ENCODE peak calls at places on chromosome 2, in seven cellular contexts. E, J, L, H, O, G and T are unnamed samples. For H3K4me1 and H3K9me3, the result is how much of the 10 kb centered on the place peaks cover.

GRCh38 chr2:107712857-107713256 is 113.8 kb upstream of the RGPD4 start:
- DNase-seq in E (no peak), J (no peak), L (no peak), H (no peak), O (no peak), G (no peak), T (no peak)

GRCh38 chr2:239290618-239291504 is 110.0 kb downstream of the HDAC4 start:
- DNase-seq in E (no peak), J (no peak), L (no peak), H (peak), O (no peak), G (peak), T (peak)

GRCh38 chr2:55161295-55162210 is 70.5 kb downstream of the CLHC1 start:
- DNase-seq in E (no peak), J (no peak), L (peak), H (peak), O (no peak), G (no peak), T (no peak)

GRCh38 chr2:100291152-100291970 is 30.9 kb downstream of the LONRF2 start:
- DNase-seq in E (peak), J (peak), L (peak), H (peak), O (peak), G (no peak), T (no peak)

GRCh38 chr2:239238839-239239606 is 161.8 kb downstream of the HDAC4 start:
- DNase-seq in E (no peak), J (no peak), L (peak), H (no peak), O (no peak), G (no peak), T (no peak)

GRCh38 chr2:138124521-138124920 is 160.2 kb downstream of the HNMT start:
- DNase-seq in E (no peak), J (no peak), L (no peak), H (no peak), O (no peak), G (no peak), T (no peak)

GRCh38 chr2:178008636-178009289 is 63.8 kb downstream of the PDE11A start:
- DNase-seq in E (peak), J (peak), L (peak), H (no peak), O (no peak), G (no peak), T (peak)

GRCh38 chr2:58448065-58448507 is 207.0 kb upstream of the FANCL start:
- DNase-seq in E (peak), J (peak), L (peak), H (no peak), O (peak), G (no peak), T (peak)

GRCh38 chr2:234953116-234954031 is 1.6 kb downstream of the SH3BP4 start:
- DNase-seq in E (peak), J (no peak), L (no peak), H (peak), O (no peak), G (peak), T (no peak)

GRCh38 chr2:125935559-125935958 is 720.4 kb upstream of the GYPC start:
- DNase-seq in E (no peak), J (no peak), L (no peak), H (no peak), O (no peak), G (no peak), T (no peak)

GRCh38 chr2:29837925-29838324 is 83.5 kb downstream of the ALK start:
- DNase-seq in E (no peak), J (no peak), L (no peak), H (no peak), O (no peak), G (no peak), T (no peak)

GRCh38 chr2:88852753-88853402 is 161.4 kb downstream of the RPIA start:
- DNase-seq in E (no peak), J (no peak), L (no peak), H (no peak), O (no peak), G (no peak), T (no peak)

GRCh38 chr2:161843936-161844335 is 219.7 kb downstream of the SLC4A10 start:
- DNase-seq in E (no peak), J (no peak), L (no peak), H (no peak), O (no peak), G (no peak), T (no peak)

GRCh38 chr2:179239194-179239593 is 25.4 kb downstream of the SESTD1 start:
- DNase-seq in E (no peak), J (peak), L (no peak), H (no peak), O (no peak), G (no peak), T (no peak)

GRCh38 chr2:168699834-168700417 is 102.5 kb upstream of the NOSTRIN start:
- DNase-seq in E (peak), J (peak), L (peak), H (peak), O (no peak), G (no peak), T (peak)

GRCh38 chr2:96325038-96325883 is at the start of gene ITPRIPL1:
- DNase-seq in E (no peak), J (no peak), L (no peak), H (no peak), O (no peak), G (peak), T (no peak)

GRCh38 chr2:45789317-45789716 is 137.8 kb downstream of the PRKCE start:
- DNase-seq in E (no peak), J (no peak), L (no peak), H (no peak), O (no peak), G (no peak), T (no peak)

GRCh38 chr2:129880971-129881370 is 98.5 kb upstream of the RAB6C start:
- DNase-seq in E (no peak), J (no peak), L (peak), H (no peak), O (no peak), G (no peak), T (no peak)

GRCh38 chr2:227661019-227661726 is 5.4 kb upstream of the SCYGR5 start:
- DNase-seq in E (no peak), J (no peak), L (no peak), H (no peak), O (no peak), G (no peak), T (no peak)

GRCh38 chr2:128280901-128281321 is 37.8 kb downstream of the HS6ST1 start:
- DNase-seq in E (peak), J (no peak), L (peak), H (peak), O (no peak), G (peak), T (peak)

GRCh38 chr2:40432916-40433315 is 19.0 kb downstream of the SLC8A1 start:
- DNase-seq in E (no peak), J (no peak), L (no peak), H (no peak), O (no peak), G (no peak), T (no peak)

GRCh38 chr2:239304533-239305221 is 96.1 kb downstream of the HDAC4 start:
- DNase-seq in E (peak), J (no peak), L (peak), H (no peak), O (no peak), G (no peak), T (no peak)

GRCh38 chr2:208064220-208064951 is 39.1 kb upstream of the PLEKHM3 start:
- DNase-seq in E (no peak), J (peak), L (no peak), H (no peak), O (no peak), G (no peak), T (no peak)

GRCh38 chr2:113105047-113105446 is 22.4 kb upstream of the IL1RN start:
- DNase-seq in E (no peak), J (peak), L (no peak), H (no peak), O (peak), G (no peak), T (no peak)

GRCh38 chr2:70261501-70261900 is 3.6 kb downstream of the PCYOX1 start:
- DNase-seq in E (no peak), J (peak), L (no peak), H (no peak), O (no peak), G (no peak), T (no peak)

GRCh38 chr2:109129356-109129920 is 433 bp downstream of the SH3RF3 start:
- DNase-seq in E (peak), J (no peak), L (peak), H (peak), O (peak), G (no peak), T (peak)

GRCh38 chr2:23566236-23567142 is 181.5 kb downstream of the KLHL29 start:
- DNase-seq in E (no peak), J (peak), L (no peak), H (no peak), O (peak), G (no peak), T (no peak)

GRCh38 chr2:216049452-216049851 is 32.2 kb downstream of the PECR start:
- DNase-seq in E (no peak), J (no peak), L (no peak), H (no peak), O (no peak), G (no peak), T (no peak)

GRCh38 chr2:128611421-128612320 is 293.0 kb upstream of the HS6ST1 start:
- DNase-seq in E (no peak), J (no peak), L (no peak), H (peak), O (no peak), G (peak), T (peak)

GRCh38 chr2:2843969-2844548 is 513.0 kb upstream of the MYT1L start:
- DNase-seq in E (no peak), J (no peak), L (no peak), H (no peak), O (no peak), G (peak), T (no peak)

GRCh38 chr2:145138626-145139025 is 618.7 kb upstream of the ZEB2 start:
- DNase-seq in E (no peak), J (no peak), L (no peak), H (no peak), O (no peak), G (no peak), T (no peak)

GRCh38 chr2:90069290-90069894 is 1377.9 kb downstream of the RPIA start:
- DNase-seq in E (no peak), J (no peak), L (no peak), H (peak), O (peak), G (no peak), T (no peak)

GRCh38 chr2:102424754-102425153 is 1.8 kb downstream of the IL18RAP start:
- DNase-seq in E (no peak), J (no peak), L (no peak), H (no peak), O (no peak), G (no peak), T (no peak)

DNA sequence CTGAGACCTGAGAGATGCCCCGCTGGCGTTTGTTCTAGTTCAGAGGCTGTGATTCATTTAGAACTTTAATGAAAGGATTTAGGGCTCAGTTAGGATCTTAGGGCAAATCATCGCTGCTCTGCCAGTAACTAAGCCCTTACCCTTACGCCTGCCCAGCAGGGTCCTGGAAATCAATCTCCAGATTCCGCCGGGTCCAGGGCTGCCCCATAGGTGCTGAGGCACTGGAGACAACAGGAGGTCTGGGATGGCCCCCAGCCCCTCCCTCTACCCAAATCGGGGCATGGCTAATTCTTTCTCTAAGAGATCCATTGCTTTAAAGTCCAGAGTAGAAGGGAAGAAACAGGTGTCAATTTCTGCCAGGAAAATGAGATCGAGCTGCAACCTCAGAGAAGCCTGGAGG is 83.1 kb downstream of the SDC1 start:
- DNase-seq in E (no peak), J (no peak), L (no peak), H (no peak), O (no peak), G (no peak), T (no peak)
- H3K4me1 ChIP-seq in E (under half), J (under half), L (under half), H (under half), O (half or more), G (under half), T (under half)

DNA sequence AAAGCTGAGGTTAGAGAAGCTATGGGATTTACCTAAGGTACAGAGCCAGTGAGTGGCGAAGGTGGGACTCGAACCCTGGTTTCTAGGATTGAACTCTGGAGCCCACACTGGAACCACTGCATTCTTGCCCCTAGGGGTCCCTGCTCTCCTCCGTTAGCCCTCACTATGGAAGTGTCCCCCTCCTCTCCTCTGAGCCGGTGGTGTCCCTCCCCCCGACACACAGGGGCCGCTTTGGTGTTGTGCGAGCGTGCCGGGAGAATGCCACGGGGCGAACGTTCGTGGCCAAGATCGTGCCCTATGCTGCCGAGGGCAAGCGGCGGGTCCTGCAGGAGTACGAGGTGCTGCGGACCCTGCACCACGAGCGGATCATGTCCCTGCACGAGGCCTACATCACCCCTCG is 8.5 kb upstream of the GMPPA start:
- DNase-seq in E (no peak), J (no peak), L (no peak), H (no peak), O (no peak), G (no peak), T (no peak)
- TF ChIP-seq CTCF in E (no peak), J (peak), L (no peak), H (no peak), O (no peak), G (no peak), T (peak)

DNA sequence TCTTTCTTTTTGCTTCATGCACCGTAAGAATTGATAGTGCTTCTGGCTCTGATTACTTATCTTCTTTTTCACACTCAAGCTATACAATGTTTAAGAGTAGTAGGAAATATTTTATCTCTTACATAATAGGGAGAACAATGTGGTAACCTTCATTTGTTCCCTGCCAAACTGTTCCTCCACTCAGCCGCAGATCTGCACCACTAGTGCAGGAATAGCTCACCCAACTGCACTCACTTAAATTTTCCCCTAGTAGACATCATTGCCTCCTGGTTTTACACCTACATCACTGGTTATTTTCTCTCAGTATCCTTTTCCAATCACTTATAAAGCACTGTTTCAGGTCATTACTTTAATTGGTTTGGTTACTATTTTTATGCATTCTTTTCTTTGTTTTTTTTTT is 283.5 kb upstream of the ZNF804A start:
- DNase-seq in E (no peak), J (no peak), L (no peak), H (no peak), O (no peak), G (no peak), T (no peak)
- H3K9me3 ChIP-seq in E (under half), J (under half), L (under half), H (under half), O (under half), G (under half), T (under half)

DNA sequence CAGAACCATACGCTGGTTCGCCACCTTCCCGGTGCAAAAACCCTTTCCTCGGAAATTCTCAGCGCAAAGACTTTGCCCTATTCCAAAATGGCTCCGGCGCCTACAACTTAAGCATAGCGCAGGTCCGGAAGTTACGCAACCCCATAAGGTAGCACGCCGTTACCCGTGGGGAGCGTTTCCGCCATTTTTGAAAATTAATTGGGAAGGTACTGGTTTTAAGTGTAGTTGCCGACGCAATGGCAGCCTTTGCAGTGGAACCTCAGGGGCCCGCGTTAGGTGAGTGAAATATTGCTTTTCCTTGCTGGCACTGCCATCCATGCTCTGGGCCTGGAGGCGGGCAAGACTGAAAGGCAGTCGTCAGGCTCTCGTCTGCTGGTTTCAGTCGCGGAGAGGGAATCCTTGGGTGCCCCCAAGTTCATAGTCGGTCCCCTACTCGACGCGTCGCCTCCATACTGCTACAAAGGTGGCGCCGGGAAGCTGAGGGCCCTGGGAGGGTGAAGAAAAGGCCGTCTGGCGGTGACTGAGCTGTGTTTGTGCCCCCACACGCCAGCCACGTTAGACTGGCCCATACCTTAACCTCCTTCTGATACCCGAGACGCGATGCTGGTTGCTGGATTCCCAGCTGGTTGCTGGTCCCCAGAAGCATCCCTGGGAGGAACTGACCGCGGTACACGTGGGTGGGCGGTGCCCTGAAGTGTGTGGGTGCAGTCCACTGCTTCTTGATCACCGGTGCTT is at the start of gene NUP35:
- DNase-seq in E (peak), J (peak), L (peak), H (peak), O (peak), G (peak), T (peak)
- H3K4me1 ChIP-seq in E (under half), J (under half), L (under half), H (under half), O (under half), G (under half), T (under half)

GRCh38 chr2:229130522-229130921 is 140.6 kb downstream of the PID1 start:
- DNase-seq in E (no peak), J (no peak), L (peak), H (no peak), O (no peak), G (no peak), T (no peak)

GRCh38 chr2:229132236-229132635 is 138.9 kb downstream of the PID1 start:
- DNase-seq in E (peak), J (no peak), L (peak), H (no peak), O (no peak), G (no peak), T (no peak)

GRCh38 chr2:229137623-229138022 is 133.5 kb downstream of the PID1 start:
- DNase-seq in E (no peak), J (no peak), L (no peak), H (no peak), O (no peak), G (no peak), T (no peak)

GRCh38 chr2:229129738-229130371 is 141.2 kb downstream of the PID1 start:
- DNase-seq in E (no peak), J (no peak), L (peak), H (no peak), O (no peak), G (no peak), T (no peak)

GRCh38 chr2:229133155-229133772 is 137.8 kb downstream of the PID1 start:
- DNase-seq in E (no peak), J (peak), L (no peak), H (no peak), O (peak), G (no peak), T (no peak)
- TF ChIP-seq CTCF in E (peak), J (peak), L (peak), H (peak), O (peak), G (peak), T (peak)

GRCh38 chr2:189115126-189115525 is 64.4 kb downstream of the COL5A2 start:
- DNase-seq in E (no peak), J (peak), L (no peak), H (no peak), O (no peak), G (no peak), T (no peak)
- H3K9me3 ChIP-seq in E (under half), J (under half), L (under half), H (under half), O (under half), G (under half), T (under half)